ENCODE peak calls at places on chromosome 6, in four cellular contexts. X is GM12878, O is HepG2, C is K562. T is an unnamed sample.

GRCh38 chr6:48765352-48765961 is 654.5 kb upstream of the PTCHD4 start:
- DNase-seq in X (no peak), C (no peak), O (peak; percentile 46), T (peak; percentile 48)

GRCh38 chr6:34339432-34339831 is 53.0 kb downstream of the NUDT3 start:
- DNase-seq in O (no peak), X (no peak), C (no peak), T (no peak)

GRCh38 chr6:158002249-158002950 is 20.7 kb downstream of the SYNJ2 start:
- DNase-seq in C (no peak), X (no peak), O (no peak), T (no peak)

GRCh38 chr6:132490478-132491204 is 22.3 kb downstream of the STX7 start:
- DNase-seq in X (no peak), C (no peak), O (no peak), T (no peak)

GRCh38 chr6:29522241-29522640 is 34.5 kb upstream of the MAS1L start:
- DNase-seq in O (no peak), C (no peak), X (no peak), T (no peak)

GRCh38 chr6:28401172-28401571 is 1.6 kb upstream of the ZSCAN12 start:
- DNase-seq in C (no peak), X (no peak), O (no peak), T (no peak)

GRCh38 chr6:151088599-151088935 is 151.2 kb upstream of the AKAP12 start:
- DNase-seq in C (no peak), O (no peak), X (no peak), T (no peak)

GRCh38 chr6:153503810-153504209 is 372.7 kb upstream of the RGS17 start:
- DNase-seq in O (peak; percentile 7), C (no peak), X (no peak), T (peak; percentile 48)

GRCh38 chr6:33384581-33385020 is 7.0 kb upstream of the KIFC1 start:
- DNase-seq in O (no peak), X (no peak), C (peak; percentile 45), T (peak; percentile 35)

GRCh38 chr6:137923866-137924616 is 57.0 kb downstream of the TNFAIP3 start:
- DNase-seq in X (no peak), O (no peak), C (no peak), T (no peak)

GRCh38 chr6:158795516-158795915 is 23.7 kb downstream of the EZR start:
- DNase-seq in O (no peak), C (no peak), X (no peak), T (no peak)

GRCh38 chr6:36414481-36414880 is 27.0 kb upstream of the ETV7 start:
- DNase-seq in X (no peak), C (no peak), O (no peak), T (no peak)

GRCh38 chr6:30759575-30760239 is 15.4 kb upstream of the IER3 start:
- DNase-seq in X (no peak), C (no peak), O (peak; percentile 97), T (no peak)

GRCh38 chr6:30760537-30760936 is 16.2 kb upstream of the IER3 start:
- DNase-seq in X (no peak), O (no peak), C (no peak), T (no peak)

GRCh38 chr6:30763618-30764489 is 19.5 kb upstream of the IER3 start:
- DNase-seq in X (peak; percentile 66), O (peak; percentile 99), C (no peak), T (peak; percentile 46)

GRCh38 chr6:30763155-30763617 is 18.8 kb upstream of the IER3 start:
- DNase-seq in C (no peak), X (no peak), O (no peak), T (no peak)

DNA sequence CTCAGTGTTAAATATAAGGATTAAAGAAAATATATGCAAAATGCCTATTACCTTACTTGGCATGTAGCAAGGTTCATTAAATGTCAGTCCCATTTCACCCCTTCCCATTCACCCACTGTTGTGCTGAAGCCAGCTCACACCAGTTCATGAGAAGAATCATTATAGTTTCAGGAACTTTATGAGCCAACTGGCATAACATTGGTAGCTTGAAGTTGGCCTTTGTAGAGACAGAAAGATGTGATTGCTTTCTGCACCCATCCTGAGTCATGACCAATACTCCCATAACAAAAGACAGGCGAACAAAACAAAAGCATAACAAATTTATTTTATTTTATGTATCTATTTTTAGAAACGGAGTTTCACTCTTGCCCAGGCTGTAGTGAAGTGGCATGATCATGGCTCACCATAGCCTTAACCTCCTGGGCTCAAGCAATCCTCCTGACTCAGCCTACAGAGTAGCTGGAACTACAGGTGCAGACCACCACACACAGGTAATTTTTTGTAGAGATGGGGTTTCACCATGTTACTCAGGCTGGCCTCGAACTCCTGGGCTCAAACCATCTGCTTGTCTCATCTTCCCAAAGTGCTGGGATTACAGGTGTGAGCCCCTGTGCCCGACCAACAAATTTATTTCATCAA is 17.6 kb upstream of the IER3 start:
- DNase-seq in C (no peak), X (no peak), O (no peak), T (no peak)
- TF ChIP-seq TARDBP in C (no peak), X (no peak), O (no peak), T (no peak)

DNA sequence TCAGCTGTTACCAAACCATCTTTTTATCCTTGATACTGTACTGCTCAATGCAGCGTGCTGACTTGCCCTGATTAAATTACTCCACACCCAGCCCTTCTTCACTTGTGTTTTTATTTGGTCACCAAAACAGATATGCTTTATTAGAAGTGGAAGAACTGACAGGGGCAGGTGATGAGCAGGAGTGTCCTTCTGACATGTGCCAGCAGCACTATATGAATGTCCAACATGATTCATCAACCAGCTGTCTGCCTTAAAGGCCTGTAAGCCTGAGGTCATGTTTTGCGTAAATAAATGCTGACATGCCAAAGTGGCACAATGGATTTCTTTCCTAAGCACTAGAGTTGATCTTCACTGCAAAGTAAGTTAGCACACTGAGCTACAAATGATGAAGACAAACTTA is 15.4 kb downstream of the POPDC3 start:
- DNase-seq in X (no peak), O (no peak), C (no peak), T (no peak)
- TF ChIP-seq SP1 in X (no peak), O (no peak), C (no peak), T (no peak)

GRCh38 chr6:56096454-56096853 is 150.9 kb downstream of the COL21A1 start:
- DNase-seq in C (no peak), X (no peak), O (no peak), T (no peak)

GRCh38 chr6:56088641-56089040 is 158.7 kb downstream of the COL21A1 start:
- DNase-seq in C (no peak), O (no peak), X (no peak), T (no peak)

GRCh38 chr6:56093776-56094175 is 153.6 kb downstream of the COL21A1 start:
- DNase-seq in O (no peak), C (no peak), X (no peak), T (no peak)

GRCh38 chr6:56087421-56087820 is 160.0 kb downstream of the COL21A1 start:
- DNase-seq in X (no peak), O (no peak), C (no peak), T (no peak)

DNA sequence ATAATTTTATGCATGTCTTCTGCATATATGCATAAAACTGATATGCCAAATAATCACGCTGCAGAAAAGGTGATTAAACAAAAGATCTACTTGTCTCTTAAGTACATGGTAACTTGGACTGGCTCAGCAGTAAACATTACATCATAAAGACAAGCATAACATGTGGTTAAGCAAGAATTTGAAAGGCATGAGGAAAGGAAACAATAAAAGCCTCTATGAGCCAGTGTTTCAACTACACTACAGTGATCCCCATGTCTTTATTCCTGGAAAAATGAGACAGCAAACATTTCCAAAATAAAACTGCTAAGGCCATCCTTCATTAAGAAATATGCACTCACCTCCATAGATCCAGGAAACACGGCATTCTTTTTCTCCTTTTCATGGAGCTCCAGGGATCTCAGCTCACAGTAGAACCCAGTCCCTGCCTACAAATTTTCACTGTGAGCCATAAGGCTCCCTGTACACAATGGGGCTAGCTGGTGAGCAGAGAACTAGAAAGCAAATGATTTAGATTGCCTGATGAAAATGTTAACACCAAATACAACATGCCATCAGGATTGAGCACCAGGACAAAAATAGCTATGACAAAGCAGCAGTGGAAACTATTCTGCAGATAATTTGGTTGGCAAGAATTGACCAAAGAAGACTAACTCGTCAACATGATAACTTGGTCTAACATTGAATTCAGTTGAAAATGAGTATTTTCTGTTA is 156.1 kb downstream of the COL21A1 start:
- DNase-seq in C (no peak), O (peak; percentile 91), X (no peak), T (no peak)
- TF ChIP-seq TARDBP in C (no peak), O (no peak), X (no peak), T (no peak)

DNA sequence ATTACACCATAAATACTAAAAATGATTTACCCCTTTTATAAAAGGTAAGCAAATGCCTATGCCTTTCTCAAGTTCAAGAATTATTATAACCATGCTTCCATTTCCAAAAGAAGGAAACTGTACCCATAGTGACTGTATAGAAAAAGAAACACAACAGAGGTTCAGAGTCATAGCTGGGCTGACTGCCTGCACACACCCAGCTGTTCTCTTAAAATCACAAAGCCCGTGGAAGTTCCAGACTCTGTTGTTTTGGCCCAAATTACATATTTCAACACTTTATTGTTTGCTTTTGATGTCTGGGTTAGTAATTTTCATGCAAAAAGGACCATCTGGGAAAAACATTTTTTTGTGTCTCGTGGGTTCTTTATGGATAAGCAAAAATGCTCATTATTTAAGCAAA is 99.2 kb downstream of the LCA5 start:
- DNase-seq in X (no peak), C (no peak), O (no peak), T (no peak)
- TF ChIP-seq SP1 in X (no peak), C (no peak), O (no peak), T (no peak)

GRCh38 chr6:113755449-113756289 is 101.5 kb upstream of the MARCKS start:
- DNase-seq in O (no peak), C (no peak), X (peak; percentile 64), T (no peak)
- TF ChIP-seq TARDBP in O (no peak), C (no peak), X (no peak), T (no peak)

GRCh38 chr6:55282145-55282544 is 45.1 kb upstream of the GFRAL start:
- DNase-seq in C (no peak), X (no peak), O (no peak), T (no peak)

GRCh38 chr6:55277628-55278003 is 49.7 kb upstream of the GFRAL start:
- DNase-seq in X (no peak), C (no peak), O (no peak), T (no peak)

GRCh38 chr6:55281215-55281614 is 46.1 kb upstream of the GFRAL start:
- DNase-seq in X (no peak), O (no peak), C (no peak), T (no peak)

GRCh38 chr6:55276745-55277627 is 50.3 kb upstream of the GFRAL start:
- DNase-seq in C (peak; percentile 11), O (peak; percentile 71), X (no peak), T (peak; percentile 49)
- TF ChIP-seq SP1 in C (no peak), O (no peak), X (no peak), T (no peak)

T was measured in HEK293T.